ENCODE peak calls at places on chromosomes 4 and X, in ten cellular contexts. X is osteoblast, Z is endothelial cell of umbilical vein, J is IMR-90, Y is adrenal gland, P is A673, N is psoas muscle, V is stomach, K is upper lobe of right lung, D is Peyer's patch. L is an unnamed sample.
A peak's percentile ranks its signal among the peaks of the same experiment; 100 is the strongest.

GRCh38 chr4:38621004-38621684 is 42.9 kb upstream of the KLF3 start:
- DNase-seq in P (peak; percentile 43), Z (no peak), D (peak; percentile 70), X (peak; percentile 71), J (peak; percentile 87), Y (peak; percentile 30), N (no peak), K (no peak), V (peak; percentile 67), L (peak; percentile 75)

GRCh38 chr4:102139132-102139573 is 206.1 kb downstream of the SLC39A8 start:
- DNase-seq in K (no peak), X (no peak), Z (peak; percentile 98), N (no peak), V (no peak), J (no peak), D (no peak), Y (peak; percentile 7), P (no peak), L (no peak)

GRCh38 chrX:3443186-3443585 is 96.7 kb upstream of the MXRA5 start:
- DNase-seq in Y (no peak), J (no peak), N (no peak), D (no peak), Z (no peak), V (no peak), X (no peak), P (no peak), K (no peak), L (no peak)

GRCh38 chr4:52869196-52869595 is 7.1 kb downstream of the RASL11B start:
- DNase-seq in Y (peak; percentile 43), K (peak; percentile 68), P (no peak), X (peak; percentile 62), V (peak; percentile 26), J (peak; percentile 36), Z (no peak), N (peak; percentile 66), D (no peak), L (peak; percentile 50)

GRCh38 chrX:114073926-114074325 is 510.0 kb upstream of the HTR2C start:
- DNase-seq in Z (no peak), J (no peak), N (no peak), Y (no peak), D (no peak), K (no peak), V (no peak), P (no peak), X (no peak), L (no peak)

GRCh38 chr4:166198041-166198440 is 325.0 kb downstream of the TLL1 start:
- DNase-seq in P (no peak), K (no peak), Y (no peak), Z (no peak), D (no peak), X (no peak), N (no peak), V (no peak), J (no peak), L (no peak)

GRCh38 chrX:151505796-151506195 is 57.7 kb upstream of the PASD1 start:
- DNase-seq in X (no peak), Z (peak; percentile 0), N (no peak), V (no peak), Y (peak; percentile 76), K (no peak), D (no peak), J (no peak), P (peak; percentile 37), L (no peak)

GRCh38 chr4:154982187-154983047 is 201.3 kb downstream of the RBM46 start:
- DNase-seq in N (peak; percentile 13), J (peak; percentile 48), V (peak; percentile 74), Y (peak; percentile 59), P (peak; percentile 66), Z (peak; percentile 61), D (no peak), X (peak; percentile 84), K (peak; percentile 68), L (peak; percentile 56)

GRCh38 chr4:2341911-2342652 is 76.4 kb downstream of the ZFYVE28 start:
- DNase-seq in Z (no peak), V (no peak), J (no peak), Y (no peak), K (peak; percentile 25), D (peak; percentile 32), N (no peak), P (no peak), X (no peak), L (no peak)

GRCh38 chrX:111498538-111499103 is 12.8 kb upstream of the SERTM2 start:
- DNase-seq in Y (no peak), Z (no peak), D (no peak), N (no peak), V (no peak), P (no peak), K (no peak), X (peak; percentile 8), J (no peak), L (no peak)

GRCh38 chr4:141134586-141134985 is 1.3 kb upstream of the RNF150 start:
- DNase-seq in X (peak; percentile 31), Z (no peak), D (no peak), Y (no peak), P (no peak), J (no peak), V (no peak), K (no peak), N (no peak), L (no peak)

GRCh38 chr4:161936625-161937133 is 227.1 kb downstream of the FSTL5 start:
- DNase-seq in P (no peak), N (no peak), D (no peak), J (peak; percentile 80), K (no peak), V (no peak), Y (no peak), X (no peak), Z (peak; percentile 91), L (no peak)

GRCh38 chr4:55920571-55920970 is 28.2 kb upstream of the CEP135 start:
- DNase-seq in Y (peak; percentile 4), Z (no peak), D (no peak), V (no peak), J (no peak), P (no peak), N (no peak), K (no peak), X (peak; percentile 19), L (no peak)

GRCh38 chr4:165433529-165433928 is 54.7 kb downstream of the CPE start:
- DNase-seq in D (no peak), K (no peak), P (no peak), N (no peak), Y (no peak), V (no peak), J (no peak), Z (no peak), X (no peak), L (peak; percentile 20)

GRCh38 chr4:2412885-2413716 is 5.3 kb downstream of the ZFYVE28 start:
- DNase-seq in Y (peak; percentile 94), N (peak; percentile 83), K (peak; percentile 91), X (peak; percentile 99), V (peak; percentile 90), J (peak; percentile 85), D (peak; percentile 90), Z (peak; percentile 96), P (peak; percentile 94), L (peak; percentile 90)

GRCh38 chrX:68789966-68790365 is 38.9 kb upstream of the EFNB1 start:
- DNase-seq in P (no peak), Z (no peak), V (no peak), K (no peak), Y (no peak), X (no peak), N (no peak), J (no peak), D (no peak), L (no peak)

GRCh38 chrX:40845331-40845911 is 110.1 kb upstream of the MED14 start:
- DNase-seq in X (peak; percentile 91), V (no peak), K (no peak), N (no peak), J (peak; percentile 95), D (no peak), Z (peak; percentile 30), Y (peak; percentile 14), P (no peak), L (no peak)

GRCh38 chr4:156303708-156304107 is 350.0 kb upstream of the CTSO start:
- DNase-seq in X (no peak), V (no peak), K (no peak), D (no peak), Y (no peak), Z (no peak), P (no peak), N (no peak), J (no peak), L (no peak)

DNA sequence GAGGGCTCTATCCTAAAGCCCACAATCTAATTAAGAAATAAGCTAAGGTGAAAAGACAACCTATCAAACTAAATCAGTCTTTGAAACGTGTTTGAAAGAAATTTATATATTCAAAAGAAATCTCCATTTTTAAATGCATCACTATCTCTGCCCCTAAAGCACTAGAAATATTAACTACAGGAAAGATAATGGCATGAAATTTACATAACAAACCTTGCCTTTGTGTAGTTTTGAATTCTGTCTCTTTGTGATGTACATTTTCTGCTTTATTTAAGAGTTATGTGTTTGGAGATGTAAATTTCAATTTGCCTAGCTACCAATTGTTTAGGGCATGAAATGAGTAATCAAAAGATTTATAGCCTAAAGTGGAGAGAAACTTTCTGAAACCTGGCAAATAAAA is 286.1 kb upstream of the TBX22 start:
- DNase-seq in J (no peak), K (no peak), X (no peak), Z (no peak), N (no peak), P (no peak), Y (no peak), V (no peak), D (no peak), L (no peak)
- H3K9me3 ChIP-seq in J (no peaks in the 10 kb centered on the region), K (no peaks in the 10 kb centered on the region), X (no peaks in the 10 kb centered on the region), Z (no peaks in the 10 kb centered on the region), N (no peaks in the 10 kb centered on the region), P (no peaks in the 10 kb centered on the region), Y (no peaks in the 10 kb centered on the region), V (no peaks in the 10 kb centered on the region), D (no peaks in the 10 kb centered on the region), L (no peaks in the 10 kb centered on the region)

GRCh38 chr4:87053802-87054767 is 119.3 kb downstream of the AFF1 start:
- DNase-seq in X (no peak), P (no peak), N (no peak), K (no peak), Y (peak; percentile 43), Z (peak; percentile 56), J (no peak), D (no peak), V (no peak), L (no peak)
- H3K4me1 ChIP-seq in X (peaks cover 25% of the 10 kb centered on the region), P (peaks cover 18% of the 10 kb centered on the region), N (peaks cover 86% of the 10 kb centered on the region), K (peaks cover 57% of the 10 kb centered on the region), Y (peaks cover 81% of the 10 kb centered on the region), Z (peaks cover 27% of the 10 kb centered on the region), J (peaks cover 12% of the 10 kb centered on the region), D (peaks cover 65% of the 10 kb centered on the region), V (peaks cover 94% of the 10 kb centered on the region), L (no peaks in the 10 kb centered on the region)

DNA sequence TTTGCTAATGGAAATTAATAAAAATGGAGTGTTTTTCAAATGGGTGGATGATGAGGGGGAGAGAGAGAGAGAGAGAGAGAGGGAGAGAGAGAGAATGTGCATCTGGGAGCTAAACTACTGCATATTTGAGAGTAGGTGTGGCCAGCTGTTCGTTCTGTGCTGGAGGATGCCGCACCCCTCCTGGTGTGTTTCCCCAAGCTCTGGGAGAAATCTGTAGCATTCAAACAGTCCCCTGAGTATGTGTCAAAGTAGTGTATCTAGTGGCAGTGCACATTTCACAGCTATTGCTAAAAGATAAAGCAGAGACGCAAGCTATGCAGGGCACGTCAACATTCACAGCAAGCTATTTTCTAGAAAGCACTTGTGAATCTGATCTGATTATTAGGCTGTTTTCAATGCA is 83.6 kb upstream of the LIMCH1 start:
- DNase-seq in X (no peak), Z (no peak), Y (no peak), J (no peak), N (no peak), V (no peak), K (no peak), D (no peak), P (no peak), L (no peak)
- H3K27ac ChIP-seq in X (no peak overlapping the region), Z (no peak overlapping the region), Y (no peak overlapping the region), J (no peak overlapping the region), N (no peak overlapping the region), V (no peak overlapping the region), K (no peak overlapping the region), D (no peak overlapping the region), P (no peak overlapping the region), L (no peak overlapping the region)

GRCh38 chrX:102784550-102784949 is 64.0 kb downstream of the GPRASP3 start:
- DNase-seq in Z (no peak), V (no peak), K (peak; percentile 69), P (no peak), N (no peak), Y (no peak), X (no peak), D (no peak), J (no peak), L (no peak)
- H3K9me3 ChIP-seq in Z (no peaks in the 10 kb centered on the region), V (no peaks in the 10 kb centered on the region), K (no peaks in the 10 kb centered on the region), P (no peaks in the 10 kb centered on the region), N (no peaks in the 10 kb centered on the region), Y (no peaks in the 10 kb centered on the region), X (no peaks in the 10 kb centered on the region), D (no peaks in the 10 kb centered on the region), J (no peaks in the 10 kb centered on the region), L (no peaks in the 10 kb centered on the region)

L was measured in colonic mucosa.